ENCODE peak calls at places on chromosomes 2 and 18, in eight cellular contexts. U, I, Z, G, Y, P, V and K are unnamed samples.

GRCh38 chr18:34978533-34978893 is 62.7 kb upstream of the MAPRE2 start:
- ATAC-seq in U (no peak), I (no peak), Z (no peak), G (no peak), Y (peak), P (peak), V (peak), K (no peak)

GRCh38 chr2:85308951-85309555 is 18.7 kb downstream of the TGOLN2 start:
- ATAC-seq in U (peak), I (peak), Z (peak), G (peak), Y (peak), P (no peak), V (peak), K (peak)

GRCh38 chr2:127961729-127962128 is 66.1 kb downstream of the SAP130 start:
- ATAC-seq in U (no peak), I (no peak), Z (peak), G (no peak), Y (no peak), P (no peak), V (no peak), K (no peak)

GRCh38 chr2:214130115-214130514 is 280.7 kb upstream of the VWC2L start:
- ATAC-seq in U (no peak), I (no peak), Z (no peak), G (no peak), Y (no peak), P (no peak), V (no peak), K (no peak)

GRCh38 chr18:58894937-58895336 is 30.3 kb downstream of the ZNF532 start:
- ATAC-seq in U (no peak), I (no peak), Z (peak), G (no peak), Y (no peak), P (no peak), V (peak), K (no peak)

GRCh38 chr2:101986804-101987740 is 4.7 kb upstream of the IL1R2 start:
- ATAC-seq in U (no peak), I (no peak), Z (no peak), G (peak), Y (peak), P (no peak), V (peak), K (no peak)

GRCh38 chr2:239035997-239036731 is 188.3 kb downstream of the TWIST2 start:
- ATAC-seq in U (no peak), I (peak), Z (no peak), G (no peak), Y (no peak), P (no peak), V (no peak), K (no peak)

GRCh38 chr2:10225291-10226031 is 77.2 kb upstream of the HPCAL1 start:
- ATAC-seq in U (no peak), I (no peak), Z (no peak), G (no peak), Y (no peak), P (no peak), V (no peak), K (no peak)

GRCh38 chr18:63158676-63159291 is 160.8 kb downstream of the BCL2 start:
- ATAC-seq in U (no peak), I (no peak), Z (no peak), G (peak), Y (peak), P (no peak), V (no peak), K (peak)

GRCh38 chr2:239339726-239340654 is 60.8 kb downstream of the HDAC4 start:
- ATAC-seq in U (peak), I (no peak), Z (no peak), G (peak), Y (peak), P (no peak), V (no peak), K (peak)

GRCh38 chr2:133097666-133098065 is 427.7 kb upstream of the LYPD1 start:
- ATAC-seq in U (no peak), I (no peak), Z (no peak), G (no peak), Y (no peak), P (peak), V (no peak), K (no peak)

GRCh38 chr2:109064660-109065306 is 64.2 kb upstream of the SH3RF3 start:
- ATAC-seq in U (no peak), I (no peak), Z (no peak), G (no peak), Y (no peak), P (no peak), V (peak), K (no peak)

GRCh38 chr2:43348904-43349725 is 122.7 kb upstream of the ZFP36L2 start:
- ATAC-seq in U (no peak), I (no peak), Z (peak), G (no peak), Y (no peak), P (no peak), V (no peak), K (no peak)

GRCh38 chr2:218263817-218264611 is 3.2 kb downstream of the GPBAR1 start:
- ATAC-seq in U (no peak), I (no peak), Z (no peak), G (peak), Y (peak), P (no peak), V (no peak), K (no peak)

GRCh38 chr2:67650292-67651133 is 253.4 kb downstream of the ETAA1 start:
- ATAC-seq in U (peak), I (peak), Z (peak), G (no peak), Y (no peak), P (peak), V (peak), K (no peak)

GRCh38 chr18:63336366-63337099 is 17.0 kb upstream of the BCL2 start:
- ATAC-seq in U (peak), I (peak), Z (no peak), G (peak), Y (no peak), P (peak), V (no peak), K (no peak)

GRCh38 chr2:32402087-32402486 is 45.3 kb downstream of the BIRC6 start:
- ATAC-seq in U (no peak), I (no peak), Z (no peak), G (no peak), Y (no peak), P (no peak), V (no peak), K (no peak)

GRCh38 chr2:197327073-197327775 is 16.6 kb upstream of the ANKRD44 start:
- ATAC-seq in U (no peak), I (no peak), Z (no peak), G (no peak), Y (no peak), P (no peak), V (no peak), K (no peak)

GRCh38 chr2:23322813-23323212 is 62.2 kb upstream of the KLHL29 start:
- ATAC-seq in U (no peak), I (no peak), Z (no peak), G (no peak), Y (no peak), P (no peak), V (peak), K (no peak)